ENCODE peak calls at places on chromosomes 2 and 18, in four cellular contexts. T is astrocyte of the cerebellum, W is Caco-2, B is HL-60. D is an unnamed sample.

GRCh38 chr18:37231251-37231650 is 334.3 kb downstream of the CELF4 start:
- DNase-seq in T (no peak), W (no peak), B (no peak), D (no peak)

GRCh38 chr2:24819442-24820174 is 26.4 kb downstream of the CENPO start:
- DNase-seq in T (no peak), W (no peak), B (no peak), D (no peak)

GRCh38 chr2:185502351-185502750 is 236.3 kb upstream of the FSIP2 start:
- DNase-seq in T (no peak), W (no peak), B (no peak), D (no peak)

GRCh38 chr2:144320491-144320890 is 199.4 kb downstream of the ZEB2 start:
- DNase-seq in T (no peak), W (no peak), B (no peak), D (no peak)

GRCh38 chr18:3455938-3456685 is 6.1 kb downstream of the TGIF1 start:
- DNase-seq in T (no peak), W (peak), B (no peak), D (no peak)

GRCh38 chr2:112880081-112880531 is 30.9 kb upstream of the IL37 start:
- DNase-seq in T (no peak), W (no peak), B (no peak), D (no peak)

GRCh38 chr2:240229603-240230423 is 89.4 kb upstream of the OTOS start:
- DNase-seq in T (no peak), W (no peak), B (no peak), D (no peak)

GRCh38 chr2:88709117-88709739 is 17.8 kb downstream of the RPIA start:
- DNase-seq in T (no peak), W (no peak), B (no peak), D (no peak)

GRCh38 chr18:26547302-26548143 is 830 bp downstream of the KCTD1 start:
- DNase-seq in T (peak), W (no peak), B (peak), D (peak)

GRCh38 chr2:183269956-183270355 is 145.7 kb downstream of the NUP35 start:
- DNase-seq in T (peak), W (no peak), B (no peak), D (no peak)

GRCh38 chr2:237603718-237604362 is 13.3 kb upstream of the RAB17 start:
- DNase-seq in T (no peak), W (no peak), B (no peak), D (no peak)

GRCh38 chr2:183035954-183036669 is 2.1 kb downstream of the NCKAP1 start:
- DNase-seq in T (no peak), W (no peak), B (no peak), D (no peak)

GRCh38 chr2:208369091-208369490 is 37.5 kb upstream of the PTH2R start:
- DNase-seq in T (no peak), W (no peak), B (no peak), D (no peak)

GRCh38 chr2:233295891-233296290 is 11.7 kb upstream of the SAG start:
- DNase-seq in T (no peak), W (no peak), B (no peak), D (no peak)

GRCh38 chr2:62309465-62310091 is 113.7 kb downstream of the B3GNT2 start:
- DNase-seq in T (no peak), W (no peak), B (no peak), D (peak)

GRCh38 chr2:202705446-202706020 is 70.8 kb downstream of the FAM117B start:
- DNase-seq in T (no peak), W (no peak), B (no peak), D (no peak)

GRCh38 chr2:218607436-218608115 is at the start of gene PLCD4:
- DNase-seq in T (no peak), W (no peak), B (no peak), D (no peak)

GRCh38 chr2:228848638-228849037 is 422.4 kb downstream of the PID1 start:
- DNase-seq in T (no peak), W (no peak), B (no peak), D (no peak)

GRCh38 chr2:66982766-66983165 is 414.4 kb upstream of the ETAA1 start:
- DNase-seq in T (no peak), W (no peak), B (no peak), D (no peak)

GRCh38 chr2:98913916-98914712 is 21.9 kb downstream of the CRACDL start:
- DNase-seq in T (no peak), W (no peak), B (no peak), D (no peak)

GRCh38 chr18:5707586-5707985 is 163.8 kb upstream of the EPB41L3 start:
- DNase-seq in T (no peak), W (no peak), B (no peak), D (no peak)

GRCh38 chr2:120575966-120576365 is 159.7 kb upstream of the GLI2 start:
- DNase-seq in T (no peak), W (no peak), B (no peak), D (no peak)

GRCh38 chr2:203492965-203493364 is 42.1 kb downstream of the RAPH1 start:
- DNase-seq in T (no peak), W (no peak), B (no peak), D (no peak)

GRCh38 chr2:43800894-43801293 is 27.1 kb downstream of the DYNC2LI1 start:
- DNase-seq in T (no peak), W (no peak), B (no peak), D (no peak)

GRCh38 chr2:73970850-73971471 is 13.7 kb upstream of the TET3 start:
- DNase-seq in T (no peak), W (no peak), B (peak), D (peak)

GRCh38 chr18:77111449-77112160 is 21.0 kb downstream of the MBP start:
- DNase-seq in T (no peak), W (no peak), B (no peak), D (no peak)

DNA sequence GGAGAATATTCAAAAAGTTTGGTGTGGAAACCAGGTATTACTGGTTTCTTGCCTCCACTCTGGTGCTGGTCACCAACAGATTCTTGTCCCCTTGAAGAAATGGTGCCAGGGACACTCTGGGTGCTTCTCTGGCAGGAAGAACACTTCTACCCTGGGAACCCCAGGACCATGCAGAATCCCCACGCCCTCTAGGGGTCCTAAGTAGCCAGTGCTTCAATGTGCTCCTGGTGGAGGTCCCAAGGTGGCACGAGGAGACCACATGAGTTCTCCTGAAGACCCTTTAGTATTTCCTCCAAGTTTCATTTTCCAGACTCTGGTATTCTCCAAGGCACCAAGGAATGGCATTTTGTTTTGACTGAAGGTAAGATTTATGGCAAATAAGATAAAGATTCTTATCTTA is 380.6 kb downstream of the TSN start:
- DNase-seq in T (no peak), W (peak), B (no peak), D (peak)
- TF ChIP-seq CTCF in T (peak), W (peak), B (peak), D (peak)

GRCh38 chr2:129870646-129871335 is 108.7 kb upstream of the RAB6C start:
- DNase-seq in T (no peak), W (no peak), B (no peak), D (no peak)
- H3K4me3 ChIP-seq in T (no peak), W (no peak), B (no peak), D (no peak)

GRCh38 chr2:223760838-223761502 is 76.4 kb downstream of the AP1S3 start:
- DNase-seq in T (peak), W (no peak), B (peak), D (peak)
- TF ChIP-seq CTCF in T (peak), W (no peak), B (peak), D (peak)

DNA sequence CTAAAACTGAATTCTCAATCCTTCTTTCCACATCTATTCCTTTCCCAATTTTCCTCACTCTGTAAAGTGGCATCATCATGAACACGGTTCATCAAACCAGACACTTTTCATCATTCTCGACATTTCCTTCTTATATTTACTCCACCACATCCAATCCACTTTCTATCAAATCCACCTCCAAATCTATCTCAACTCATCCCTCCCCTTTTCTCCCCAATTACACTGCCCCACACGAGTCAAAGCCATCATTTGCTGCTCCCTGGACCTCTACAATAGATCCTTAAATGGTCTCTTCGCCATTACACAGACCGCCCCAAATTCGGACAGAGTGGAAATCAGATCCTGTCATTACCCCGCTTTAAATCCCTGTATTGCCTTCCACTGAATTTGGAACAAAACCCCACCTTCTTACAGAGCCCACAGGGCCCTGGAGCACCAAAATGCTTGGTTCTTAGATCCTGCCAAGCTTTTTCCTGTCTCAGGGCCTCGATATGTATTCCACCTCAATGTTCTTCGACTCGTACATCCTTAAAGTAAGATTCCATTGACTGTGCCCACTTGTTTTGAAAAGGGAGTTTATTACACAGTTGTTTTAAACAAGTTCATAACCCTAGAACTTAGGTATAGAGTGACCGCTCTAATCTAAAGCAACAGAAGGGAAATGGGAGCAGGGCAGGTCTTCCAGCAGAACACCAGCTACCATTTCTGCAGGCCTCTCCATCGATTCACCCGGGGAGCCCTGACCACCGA is 837 bp downstream of the ACAA2 start:
- DNase-seq in T (no peak), W (no peak), B (no peak), D (no peak)
- H3K4me3 ChIP-seq in T (peak), W (peak), B (peak), D (peak)

GRCh38 chr2:52976132-52976949 is 791.3 kb upstream of the CHAC2 start:
- DNase-seq in T (peak), W (peak), B (no peak), D (no peak)
- TF ChIP-seq CTCF in T (peak), W (peak), B (no peak), D (peak)

DNA sequence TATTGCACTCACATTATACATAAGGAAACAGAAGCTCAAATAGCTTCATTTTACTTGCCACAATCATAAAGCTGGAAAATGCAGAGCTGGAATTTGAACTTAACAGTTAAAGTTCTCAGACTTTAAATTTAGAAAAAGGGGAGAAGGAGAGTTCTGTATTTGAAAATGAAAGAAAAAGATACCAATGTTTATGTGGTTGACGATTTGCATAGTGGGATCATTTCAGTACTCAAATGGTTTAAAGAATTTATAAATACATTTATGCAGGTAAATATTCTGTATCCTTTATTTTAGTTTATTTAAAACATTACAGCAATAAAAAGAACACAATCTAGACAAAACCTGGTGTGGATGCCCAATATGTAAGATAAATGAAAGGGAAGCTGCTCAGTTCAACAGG is 25.5 kb upstream of the STAT4 start:
- DNase-seq in T (no peak), W (no peak), B (no peak), D (no peak)
- H3K4me3 ChIP-seq in T (no peak), W (no peak), B (no peak), D (no peak)

DNA sequence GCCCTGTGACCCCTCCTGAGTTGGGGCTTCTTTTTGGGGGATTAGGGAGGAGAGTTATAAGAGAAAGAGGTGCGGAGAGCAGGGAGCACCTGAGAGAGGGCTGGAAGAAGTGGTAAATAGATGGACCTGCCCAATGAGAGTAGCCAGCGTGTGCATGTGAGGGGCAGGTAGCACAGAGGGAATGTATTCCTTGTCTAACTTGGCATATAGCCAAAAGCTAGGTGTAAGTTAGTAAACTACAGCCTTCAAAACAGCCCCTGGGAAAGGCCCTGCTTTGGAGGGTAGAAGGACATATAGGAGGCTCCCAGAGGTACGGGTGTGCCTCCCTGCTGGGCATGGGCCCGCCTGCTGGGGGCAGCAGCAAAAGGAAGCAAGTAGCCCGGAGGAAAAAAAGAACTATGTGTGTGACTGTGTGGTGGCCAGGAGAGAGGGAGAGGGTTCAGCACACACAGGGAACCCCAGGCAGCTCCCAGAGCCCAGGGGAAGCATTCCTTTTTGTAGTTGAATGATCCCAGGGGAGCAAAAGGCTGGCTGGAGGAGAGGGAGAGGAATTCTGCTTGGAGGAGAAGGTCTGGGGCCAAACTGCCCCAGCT is 48.0 kb downstream of the TCF7L1 start:
- DNase-seq in T (no peak), W (no peak), B (no peak), D (no peak)
- TF ChIP-seq CTCF in T (no peak), W (no peak), B (no peak), D (no peak)

GRCh38 chr2:27095745-27096651 is 9.4 kb downstream of the KHK start:
- DNase-seq in T (no peak), W (peak), B (no peak), D (no peak)
- H3K4me3 ChIP-seq in T (no peak), W (peak), B (peak), D (peak)

GRCh38 chr2:122520212-122520611 is 764.8 kb downstream of the TSN start:
- DNase-seq in T (no peak), W (no peak), B (no peak), D (no peak)

GRCh38 chr2:122516775-122517174 is 761.3 kb downstream of the TSN start:
- DNase-seq in T (no peak), W (no peak), B (no peak), D (no peak)

GRCh38 chr2:122519806-122520205 is 764.4 kb downstream of the TSN start:
- DNase-seq in T (no peak), W (peak), B (no peak), D (no peak)

GRCh38 chr2:122515731-122516130 is 760.3 kb downstream of the TSN start:
- DNase-seq in T (no peak), W (no peak), B (no peak), D (no peak)

GRCh38 chr2:122519366-122519765 is 763.9 kb downstream of the TSN start:
- DNase-seq in T (no peak), W (no peak), B (no peak), D (no peak)
- TF ChIP-seq CTCF in T (no peak), W (no peak), B (no peak), D (peak)

GRCh38 chr2:165536861-165537499 is 67.5 kb downstream of the CSRNP3 start:
- DNase-seq in T (no peak), W (no peak), B (no peak), D (no peak)
- H3K4me3 ChIP-seq in T (no peak), W (no peak), B (no peak), D (no peak)